ENCODE peak calls at places on chromosomes 11 and 22, in eight cellular contexts. G is RWPE1; O is epithelial cell of proximal tubule; M is coronary artery; R is sigmoid colon; T is IMR-90; Y is activated CD8-positive, alpha-beta T cell treated with anti-CD3 and anti-CD28 coated beads for 36 hours; K is ovary. W is an unnamed sample.

GRCh38 chr11:85867751-85868150 is 12.6 kb downstream of the CCDC83 start:
- DNase-seq in T (peak), O (no peak), K (no peak), G (no peak), M (no peak), R (no peak), Y (no peak), W (no peak)

GRCh38 chr22:43233529-43233928 is 46.6 kb upstream of the TTLL12 start:
- DNase-seq in K (no peak), T (no peak), Y (no peak), G (no peak), M (no peak), O (no peak), R (no peak), W (no peak)

GRCh38 chr22:26671317-26672059 is 14.1 kb downstream of the MIAT start:
- DNase-seq in M (no peak), K (peak), R (peak), T (no peak), G (peak), Y (peak), O (no peak), W (peak)

GRCh38 chr11:102940714-102941588 is 14.6 kb downstream of the MMP13 start:
- DNase-seq in M (no peak), R (no peak), T (peak), O (peak), G (peak), Y (peak), K (no peak), W (peak)

GRCh38 chr22:19872779-19873137 is 18.1 kb upstream of the GNB1L start:
- DNase-seq in G (no peak), T (no peak), R (no peak), M (no peak), K (peak), O (no peak), Y (peak), W (no peak)

GRCh38 chr11:77779935-77780334 is 40.6 kb downstream of the RSF1 start:
- DNase-seq in R (no peak), T (peak), K (no peak), Y (no peak), O (no peak), G (peak), M (no peak), W (no peak)

GRCh38 chr11:12508151-12508740 is 130.9 kb downstream of the PARVA start:
- DNase-seq in K (peak), Y (no peak), R (no peak), O (no peak), M (no peak), G (no peak), T (peak), W (no peak)

GRCh38 chr11:72605958-72606357 is 68.3 kb downstream of the PDE2A start:
- DNase-seq in O (no peak), M (no peak), G (no peak), Y (no peak), K (peak), R (no peak), T (no peak), W (no peak)

GRCh38 chr11:57214494-57214893 is 22.6 kb downstream of the APLNR start:
- DNase-seq in G (peak), T (peak), Y (no peak), K (no peak), M (no peak), R (no peak), O (peak), W (no peak)

GRCh38 chr11:102279641-102280170 is 37.6 kb upstream of the BIRC3 start:
- DNase-seq in K (no peak), R (no peak), M (no peak), T (peak), Y (peak), O (no peak), G (no peak), W (peak)

GRCh38 chr11:9461760-9462134 is 935 bp downstream of the ZNF143 start:
- DNase-seq in M (no peak), O (no peak), R (no peak), K (no peak), G (no peak), Y (no peak), T (peak), W (no peak)

DNA sequence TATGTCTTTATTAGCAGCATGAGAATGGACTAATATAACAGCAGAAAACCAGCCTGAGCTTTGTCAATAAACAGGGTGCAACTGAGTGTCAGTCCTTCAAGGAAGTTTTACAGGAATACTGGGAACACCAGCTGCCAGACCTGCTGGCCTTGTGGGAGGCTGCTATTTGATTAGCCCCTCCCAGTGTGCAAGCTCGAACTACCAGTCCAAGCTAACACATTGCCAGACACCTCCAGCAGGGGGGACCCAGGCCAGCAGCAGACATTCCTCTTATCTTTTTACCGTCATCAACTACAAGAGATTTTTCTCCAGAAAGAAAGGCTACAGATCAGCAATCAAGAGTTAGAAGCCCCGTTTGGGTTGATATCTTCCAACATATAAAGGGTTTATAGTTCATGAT is 942.8 kb upstream of the TENM4 start:
- DNase-seq in T (no peak), O (no peak), K (no peak), G (no peak), M (no peak), R (no peak), Y (no peak), W (no peak)
- TF ChIP-seq CTCF in T (no peak), O (no peak), K (no peak), G (no peak), M (no peak), R (no peak), Y (no peak), W (no peak)

DNA sequence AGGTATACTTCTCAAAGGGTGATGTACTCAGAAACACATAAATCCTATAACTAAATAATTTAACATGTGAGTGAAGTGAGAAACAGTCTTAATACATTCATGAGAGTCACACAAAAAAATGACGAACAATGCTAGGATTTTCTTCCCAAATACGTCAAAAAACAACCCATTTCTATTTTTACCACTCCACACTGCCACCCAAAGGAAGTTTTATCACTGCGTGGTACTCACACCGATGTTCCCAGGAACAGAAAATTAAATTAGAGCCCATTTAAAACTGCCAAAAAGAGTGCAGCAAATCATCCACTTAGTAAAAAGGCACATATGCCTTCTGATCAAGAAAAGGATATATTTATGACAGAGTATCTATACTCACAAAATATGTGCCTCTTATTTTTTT is 710.9 kb upstream of the FAT3 start:
- DNase-seq in K (no peak), R (no peak), Y (no peak), M (no peak), T (no peak), O (no peak), G (no peak), W (no peak)
- TF ChIP-seq CTCF in K (no peak), R (no peak), Y (no peak), M (no peak), T (peak), O (peak), G (no peak), W (no peak)

DNA sequence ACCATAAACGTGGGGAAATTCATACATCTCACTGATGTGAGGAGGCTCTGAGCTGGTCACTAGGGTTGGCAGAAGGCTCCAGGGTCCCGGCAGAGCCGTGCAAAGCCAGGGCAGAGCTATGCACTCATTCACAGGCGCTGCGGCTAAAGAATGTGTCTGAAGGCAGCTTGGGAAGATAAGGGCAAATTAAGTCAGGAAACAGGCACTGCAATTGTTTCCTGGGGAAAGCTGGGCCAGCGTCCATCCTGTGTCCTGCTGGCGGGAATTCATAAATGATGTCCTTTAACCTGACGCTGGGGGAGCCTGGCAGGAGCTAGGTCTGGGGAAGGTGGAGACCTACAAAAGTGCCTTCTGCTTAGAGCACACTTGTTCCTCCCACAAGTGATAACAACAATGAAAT is 27.6 kb downstream of the PKNOX2 start:
- DNase-seq in R (no peak), Y (no peak), O (no peak), K (no peak), G (no peak), T (no peak), M (no peak), W (no peak)
- TF ChIP-seq CTCF in R (no peak), Y (no peak), O (no peak), K (no peak), G (no peak), T (no peak), M (no peak), W (no peak)

GRCh38 chr22:39654959-39655579 is 84.5 kb downstream of the CACNA1I start:
- DNase-seq in M (no peak), T (no peak), Y (peak), R (no peak), G (no peak), O (no peak), K (no peak), W (no peak)
- TF ChIP-seq CTCF in M (no peak), T (no peak), Y (no peak), R (no peak), G (no peak), O (peak), K (no peak), W (no peak)